ENCODE peak calls at places on chromosomes 7 and 10, in five cellular contexts. B is HCT116, E is OCI-LY7, Y is SK-N-SH, P is hepatocyte. O is an unnamed sample.

GRCh38 chr7:121755818-121756501 is 117.0 kb upstream of the PTPRZ1 start:
- DNase-seq in Y (no peak), B (no peak), E (no peak), P (peak), O (no peak)

GRCh38 chr10:484925-485661 is 204.4 kb downstream of the DIP2C start:
- DNase-seq in Y (no peak), E (no peak), P (no peak), B (no peak), O (peak)

GRCh38 chr10:70738425-70739121 is 46.6 kb downstream of the TBATA start:
- DNase-seq in Y (no peak), E (peak), B (no peak), P (no peak), O (no peak)

GRCh38 chr7:157150825-157151412 is 12.2 kb downstream of the UBE3C start:
- DNase-seq in E (no peak), Y (peak), P (peak), B (no peak), O (peak)

GRCh38 chr10:95796504-95796903 is 40.5 kb downstream of the ENTPD1 start:
- DNase-seq in E (no peak), Y (no peak), B (no peak), P (no peak), O (no peak)

GRCh38 chr7:88224596-88225275 is 4.9 kb upstream of the SRI start:
- DNase-seq in B (no peak), E (no peak), P (no peak), Y (no peak), O (peak)

GRCh38 chr7:105638942-105639495 is 57.7 kb upstream of the EFCAB10 start:
- DNase-seq in P (peak), E (no peak), Y (no peak), B (no peak), O (no peak)

GRCh38 chr10:44619975-44620374 is 235.1 kb upstream of the CXCL12 start:
- DNase-seq in B (no peak), E (no peak), Y (no peak), P (no peak), O (peak)

GRCh38 chr7:3455826-3456444 is 154.9 kb downstream of the SDK1 start:
- DNase-seq in P (no peak), E (no peak), Y (no peak), B (no peak), O (no peak)

GRCh38 chr10:71611709-71612422 is 107.7 kb downstream of the C10orf105 start:
- DNase-seq in Y (no peak), P (no peak), E (no peak), B (no peak), O (no peak)

GRCh38 chr7:815284-816216 is 16.7 kb upstream of the SUN1 start:
- DNase-seq in Y (peak), P (peak), E (peak), B (no peak), O (peak)

GRCh38 chr7:26490631-26491624 is 199.3 kb downstream of the SNX10 start:
- DNase-seq in P (peak), Y (peak), B (no peak), E (no peak), O (no peak)

GRCh38 chr10:63430999-63431356 is 34.8 kb downstream of the JMJD1C start:
- DNase-seq in E (no peak), Y (no peak), B (no peak), P (no peak), O (no peak)

GRCh38 chr10:79547973-79548372 is 12.2 kb downstream of the SFTPA2 start:
- DNase-seq in E (no peak), B (no peak), Y (no peak), P (no peak), O (no peak)

GRCh38 chr10:48384699-48384982 is 78.2 kb downstream of the MAPK8 start:
- DNase-seq in P (no peak), B (no peak), Y (no peak), E (no peak), O (no peak)

GRCh38 chr10:113764598-113764997 is 13.1 kb downstream of the PLEKHS1 start:
- DNase-seq in Y (no peak), B (no peak), P (no peak), E (no peak), O (no peak)

GRCh38 chr7:138478499-138478908 is 18.4 kb downstream of the TRIM24 start:
- DNase-seq in E (no peak), P (no peak), B (no peak), Y (no peak), O (no peak)

GRCh38 chr7:26153246-26153822 is 1.3 kb downstream of the NFE2L3 start:
- DNase-seq in P (no peak), B (no peak), E (peak), Y (no peak), O (no peak)

GRCh38 chr10:61635946-61636345 is 26.8 kb upstream of the CABCOCO1 start:
- DNase-seq in Y (no peak), B (peak), E (no peak), P (no peak), O (peak)

GRCh38 chr10:60964257-60965235 is 20.6 kb upstream of the RHOBTB1 start:
- DNase-seq in E (peak), P (peak), B (peak), Y (peak), O (peak)

GRCh38 chr7:127983804-127984332 is 47.4 kb downstream of the LRRC4 start:
- DNase-seq in P (peak), E (no peak), B (no peak), Y (no peak), O (peak)

GRCh38 chr7:80087051-80087767 is 47.4 kb upstream of the GNAI1 start:
- DNase-seq in Y (no peak), B (peak), P (no peak), E (no peak), O (peak)

GRCh38 chr7:85103962-85104361 is 82.9 kb downstream of the SEMA3D start:
- DNase-seq in P (no peak), B (peak), E (no peak), Y (no peak), O (peak)

GRCh38 chr7:141519623-141520022 is 31.6 kb upstream of the AGK start:
- DNase-seq in Y (no peak), E (no peak), B (no peak), P (no peak), O (no peak)

GRCh38 chr7:147708871-147709270 is 881.7 kb upstream of the C7orf33 start:
- DNase-seq in E (no peak), B (no peak), Y (no peak), P (no peak), O (no peak)

GRCh38 chr10:62911210-62911963 is 95.2 kb upstream of the EGR2 start:
- DNase-seq in E (no peak), P (no peak), Y (no peak), B (no peak), O (peak)

GRCh38 chr10:87930929-87931835 is 67.8 kb downstream of the PTEN start:
- DNase-seq in E (no peak), P (no peak), B (no peak), Y (no peak), O (no peak)

GRCh38 chr10:97701438-97702064 is 12.0 kb upstream of the MARVELD1 start:
- DNase-seq in B (no peak), E (peak), P (peak), Y (peak), O (peak)

GRCh38 chr7:94578615-94579014 is 69.0 kb downstream of the CASD1 start:
- DNase-seq in P (no peak), B (no peak), E (no peak), Y (no peak), O (no peak)

GRCh38 chr7:3254718-3255117 is 46.3 kb upstream of the SDK1 start:
- DNase-seq in P (no peak), E (no peak), Y (no peak), B (no peak), O (no peak)

GRCh38 chr7:14748461-14748860 is 154.1 kb downstream of the DGKB start:
- DNase-seq in Y (no peak), B (peak), P (no peak), E (no peak), O (peak)

GRCh38 chr7:11343818-11344413 is 370.2 kb downstream of the PHF14 start:
- DNase-seq in E (peak), P (peak), Y (peak), B (peak), O (peak)

GRCh38 chr10:33387720-33388119 is 53.3 kb upstream of the NRP1 start:
- DNase-seq in P (no peak), B (no peak), E (no peak), Y (no peak), O (no peak)

GRCh38 chr10:69446650-69447151 is 4.6 kb upstream of the TSPAN15 start:
- DNase-seq in P (peak), Y (no peak), E (no peak), B (peak), O (peak)
- TF ChIP-seq EZH2phosphoT487 in P (no peak), Y (no peak), E (no peak), B (no peak), O (no peak)

DNA sequence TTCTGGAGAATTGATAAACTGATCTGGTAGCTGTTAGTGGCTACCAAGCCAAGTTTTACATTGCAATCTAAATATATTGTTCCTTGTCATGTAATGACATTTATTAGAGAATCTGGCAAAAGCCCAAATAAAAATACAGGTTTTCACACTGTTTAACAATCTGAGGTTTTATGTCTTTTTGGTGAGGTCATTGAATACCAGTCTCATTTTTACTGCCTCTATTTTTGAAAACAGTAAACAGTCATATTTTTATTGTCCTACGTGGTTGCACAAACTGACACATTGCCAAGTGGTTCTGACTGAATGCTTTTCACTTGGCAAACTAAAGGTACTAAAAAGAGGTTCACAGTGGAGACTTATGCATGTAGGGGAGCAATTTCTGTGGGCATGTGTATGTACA is 157.5 kb downstream of the PRKG1 start:
- DNase-seq in Y (no peak), P (no peak), B (no peak), E (no peak), O (peak)
- TF ChIP-seq EZH2phosphoT487 in Y (no peak), P (no peak), B (no peak), E (no peak), O (no peak)

DNA sequence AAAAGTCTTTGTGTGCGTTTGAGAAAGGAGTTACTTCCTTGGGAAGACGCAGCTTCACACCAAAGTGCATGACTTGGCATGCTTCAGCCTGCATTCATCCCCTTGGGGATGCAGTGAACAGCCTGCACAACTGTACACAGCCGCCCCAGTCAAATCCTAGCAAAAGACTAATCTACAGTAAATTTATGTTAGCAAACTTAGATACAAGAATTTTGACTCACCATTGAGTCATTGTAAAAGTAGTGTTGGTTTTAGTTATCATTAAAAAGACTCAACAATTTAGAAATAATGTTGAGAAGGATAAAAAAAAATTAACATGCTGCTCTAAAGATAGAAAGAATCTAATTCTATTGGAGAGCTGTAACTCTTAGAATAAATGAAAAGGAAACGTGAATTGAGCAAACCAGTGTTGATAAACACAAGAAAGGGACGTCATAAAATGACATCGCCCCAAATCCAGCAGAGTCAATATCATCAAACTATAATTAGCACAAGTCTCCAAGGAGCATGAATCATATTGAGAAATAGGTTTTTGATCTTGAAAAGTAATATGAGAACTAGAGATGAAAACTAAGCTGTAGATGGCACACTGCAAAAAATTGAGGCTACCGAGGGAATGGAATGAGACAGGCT is 11.9 kb upstream of the OPTN start:
- DNase-seq in P (no peak), B (peak), Y (no peak), E (no peak), O (peak)
- TF ChIP-seq EZH2phosphoT487 in P (no peak), B (no peak), Y (no peak), E (no peak), O (no peak)

GRCh38 chr7:37732253-37732652 is 48.7 kb downstream of the GPR141 start:
- DNase-seq in E (peak), B (peak), P (peak), Y (peak), O (peak)
- TF ChIP-seq EZH2phosphoT487 in E (no peak), B (no peak), P (no peak), Y (no peak), O (no peak)

DNA sequence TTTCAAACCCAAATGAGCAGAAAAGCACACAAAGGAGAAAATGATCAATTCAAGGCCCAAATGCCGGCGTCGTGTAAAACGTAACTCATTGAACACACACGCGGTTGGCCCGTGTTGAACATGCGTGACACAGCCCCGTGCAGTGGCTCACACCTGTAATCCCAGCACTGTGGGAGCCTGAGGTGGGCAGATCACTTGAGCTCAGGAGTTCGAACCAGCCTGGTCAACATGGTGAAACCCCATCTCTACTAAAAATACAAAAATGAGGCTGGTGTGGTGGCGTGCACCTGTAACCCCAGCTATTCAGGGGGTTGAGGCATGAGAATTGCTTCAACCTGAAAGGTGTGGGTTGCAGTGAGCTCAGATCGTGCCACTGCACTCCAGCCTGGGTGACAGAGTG is 156.7 kb upstream of the KLF6 start:
- DNase-seq in E (no peak), P (no peak), B (no peak), Y (no peak), O (no peak)
- TF ChIP-seq EZH2phosphoT487 in E (no peak), P (no peak), B (no peak), Y (no peak), O (no peak)